ENCODE peak calls at places on chromosome 1, in ten cellular contexts. I, T, W, P, S, M, U, E, A and L are unnamed samples.

GRCh38 chr1:116258668-116259419 is 114.2 kb upstream of the ATP1A1 start:
- DNase-seq in A (no peak), E (no peak), W (no peak), U (no peak), I (no peak), P (no peak), M (no peak), S (no peak), T (no peak), L (no peak)

GRCh38 chr1:202343652-202344349 is 2.1 kb upstream of the UBE2T start:
- DNase-seq in A (no peak), P (peak; percentile 24), I (no peak), T (no peak), U (no peak), M (peak; percentile 85), S (no peak), E (peak; percentile 35), W (no peak), L (peak; percentile 27)

GRCh38 chr1:4137621-4138390 is 237.7 kb upstream of the C1orf174 start:
- DNase-seq in U (no peak), T (no peak), E (no peak), I (no peak), M (no peak), W (no peak), S (no peak), A (no peak), P (no peak), L (no peak)

GRCh38 chr1:67722292-67722944 is 37.4 kb downstream of the GADD45A start:
- DNase-seq in P (peak; percentile 18), I (no peak), U (no peak), M (peak; percentile 16), W (no peak), S (no peak), E (peak; percentile 54), A (no peak), T (no peak), L (peak; percentile 5)

GRCh38 chr1:109248797-109249629 is at the start of gene CELSR2:
- DNase-seq in P (peak; percentile 80), S (peak; percentile 66), U (no peak), A (peak; percentile 75), W (no peak), E (peak; percentile 58), T (peak; percentile 51), I (peak; percentile 21), M (peak; percentile 79), L (peak; percentile 74)

GRCh38 chr1:169809370-169810095 is 14.8 kb upstream of the METTL18 start:
- DNase-seq in U (no peak), T (peak; percentile 15), A (no peak), I (no peak), W (peak; percentile 12), S (no peak), E (peak; percentile 39), M (peak; percentile 68), P (peak; percentile 57), L (peak; percentile 12)

GRCh38 chr1:219544163-219544846 is 68.6 kb downstream of the ZC3H11B start:
- DNase-seq in U (no peak), A (no peak), E (no peak), W (no peak), I (no peak), S (no peak), T (no peak), P (no peak), M (peak; percentile 8), L (no peak)

GRCh38 chr1:21568006-21568746 is 59.0 kb downstream of the ALPL start:
- DNase-seq in T (no peak), E (peak; percentile 43), U (no peak), S (no peak), I (no peak), P (no peak), M (no peak), A (no peak), W (no peak), L (no peak)

GRCh38 chr1:46490603-46491499 is 1.2 kb downstream of the DMBX1 start:
- DNase-seq in U (no peak), S (no peak), P (no peak), W (no peak), A (peak; percentile 44), E (no peak), M (no peak), T (no peak), I (no peak), L (no peak)

GRCh38 chr1:111270781-111271463 is 19.7 kb upstream of the CHIA start:
- DNase-seq in E (no peak), A (peak; percentile 30), U (no peak), M (no peak), W (no peak), I (no peak), T (no peak), S (no peak), P (no peak), L (no peak)